ENCODE peak calls at places on chromosomes 6 and 20, in five cellular contexts. X, R, N, U and K are unnamed samples.

GRCh38 chr6:70176853-70177550 is 125.9 kb downstream of the COL9A1 start:
- DNase-seq in R (no peak), X (no peak), U (no peak), N (no peak), K (no peak)

GRCh38 chr6:110529355-110529754 is 52.9 kb upstream of the SLC22A16 start:
- DNase-seq in R (no peak), U (no peak), X (no peak), N (peak), K (no peak)

GRCh38 chr6:72466971-72467566 is 154.8 kb upstream of the KCNQ5 start:
- DNase-seq in R (no peak), N (no peak), X (no peak), U (no peak), K (no peak)

GRCh38 chr20:58694241-58695083 is 1.9 kb downstream of the NPEPL1 start:
- DNase-seq in R (no peak), U (no peak), X (no peak), N (no peak), K (peak)

GRCh38 chr6:50962213-50962759 is 143.6 kb downstream of the TFAP2B start:
- DNase-seq in U (no peak), N (no peak), X (no peak), R (no peak), K (no peak)

GRCh38 chr6:108589244-108589730 is 28.6 kb downstream of the FOXO3 start:
- DNase-seq in X (peak), N (peak), U (peak), R (peak), K (peak)

GRCh38 chr6:164453835-164454234 is 855.6 kb downstream of the C6orf118 start:
- DNase-seq in U (no peak), X (no peak), N (no peak), R (no peak), K (no peak)

GRCh38 chr6:112269165-112269564 is 14.8 kb upstream of the LAMA4 start:
- DNase-seq in R (no peak), U (no peak), N (no peak), X (no peak), K (no peak)

GRCh38 chr6:76886900-76887299 is 576.4 kb downstream of the HTR1B start:
- DNase-seq in N (no peak), R (no peak), X (no peak), U (no peak), K (no peak)

GRCh38 chr6:4731996-4732395 is 44.2 kb upstream of the CDYL start:
- DNase-seq in U (no peak), X (no peak), N (no peak), R (no peak), K (no peak)

GRCh38 chr6:160013987-160014868 is 45.3 kb downstream of the IGF2R start:
- DNase-seq in R (no peak), N (peak), X (no peak), U (no peak), K (no peak)

GRCh38 chr6:27280540-27281000 is 31.5 kb downstream of the POM121L2 start:
- DNase-seq in R (no peak), U (no peak), N (peak), X (no peak), K (no peak)

GRCh38 chr6:22880686-22881433 is 311.5 kb downstream of the HDGFL1 start:
- DNase-seq in X (peak), U (no peak), N (peak), R (no peak), K (no peak)

DNA sequence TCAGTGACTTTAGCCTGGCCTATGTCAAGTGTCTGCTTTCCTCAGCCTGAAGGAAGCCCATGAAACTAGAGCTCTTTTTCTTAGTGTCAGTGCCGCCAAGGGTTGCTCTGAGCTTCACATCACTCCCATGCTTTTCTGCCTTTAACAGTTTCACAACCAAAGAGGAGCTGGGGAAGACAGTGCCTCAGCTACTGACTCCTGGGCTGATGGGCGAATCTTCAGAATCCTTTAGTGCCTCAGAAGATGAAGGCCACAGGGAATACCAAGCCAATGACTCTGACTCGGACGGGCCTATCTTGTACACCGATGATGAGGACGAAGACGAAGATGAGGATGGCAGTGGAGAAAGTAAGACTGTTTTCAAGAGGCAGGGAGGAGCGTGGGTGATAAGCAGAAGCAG is 71.0 kb upstream of the LTV1 start:
- DNase-seq in U (no peak), N (no peak), X (no peak), R (no peak), K (no peak)
- H2BK12ac ChIP-seq in U (no peak), N (no peak), X (no peak), R (no peak), K (no peak)

GRCh38 chr20:38214256-38214870 is 46.2 kb downstream of the KIAA1755 start:
- DNase-seq in U (no peak), R (no peak), X (no peak), N (no peak), K (no peak)
- H2BK120ac ChIP-seq in U (no peak), R (no peak), X (no peak), N (no peak), K (no peak)

GRCh38 chr6:121764493-121764892 is 329.0 kb downstream of the GJA1 start:
- DNase-seq in N (no peak), R (no peak), U (no peak), X (no peak), K (no peak)
- H2BK12ac ChIP-seq in N (no peak), R (no peak), U (no peak), X (no peak), K (no peak)

DNA sequence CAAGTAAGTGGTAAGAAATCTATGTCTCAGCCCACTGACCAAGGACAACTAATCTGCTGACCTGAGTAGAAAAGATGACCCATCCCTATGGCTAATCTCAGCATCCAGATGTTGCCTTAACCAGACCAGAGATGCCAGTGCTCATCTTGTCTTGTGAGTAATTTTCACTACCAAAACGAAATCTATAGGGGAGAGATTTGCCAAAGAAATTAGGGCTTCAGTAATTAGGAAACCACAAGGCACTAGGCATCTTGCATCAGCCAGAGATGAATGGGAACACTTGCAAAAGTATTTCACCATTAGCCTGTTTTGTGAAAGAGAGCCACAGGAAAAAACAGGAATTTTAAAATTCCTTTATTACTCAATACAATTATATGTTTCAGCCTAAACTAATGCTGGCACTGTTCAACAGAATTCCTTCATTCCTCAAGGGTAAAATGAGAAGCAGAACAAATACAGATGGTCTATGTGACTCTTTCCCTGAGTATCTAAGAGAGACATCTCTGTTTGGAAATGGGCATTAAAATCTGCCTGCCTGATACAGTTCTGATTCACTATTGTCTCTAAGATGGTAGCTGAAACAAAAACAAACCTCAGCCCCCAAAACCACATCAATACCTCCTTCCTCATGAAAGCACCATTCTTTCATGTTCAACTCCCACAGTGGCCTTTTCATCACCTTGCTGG is 87.8 kb downstream of the GMDS start:
- DNase-seq in N (peak), U (no peak), R (no peak), X (peak), K (no peak)
- H2BK120ac ChIP-seq in N (no peak), U (no peak), R (no peak), X (no peak), K (no peak)

DNA sequence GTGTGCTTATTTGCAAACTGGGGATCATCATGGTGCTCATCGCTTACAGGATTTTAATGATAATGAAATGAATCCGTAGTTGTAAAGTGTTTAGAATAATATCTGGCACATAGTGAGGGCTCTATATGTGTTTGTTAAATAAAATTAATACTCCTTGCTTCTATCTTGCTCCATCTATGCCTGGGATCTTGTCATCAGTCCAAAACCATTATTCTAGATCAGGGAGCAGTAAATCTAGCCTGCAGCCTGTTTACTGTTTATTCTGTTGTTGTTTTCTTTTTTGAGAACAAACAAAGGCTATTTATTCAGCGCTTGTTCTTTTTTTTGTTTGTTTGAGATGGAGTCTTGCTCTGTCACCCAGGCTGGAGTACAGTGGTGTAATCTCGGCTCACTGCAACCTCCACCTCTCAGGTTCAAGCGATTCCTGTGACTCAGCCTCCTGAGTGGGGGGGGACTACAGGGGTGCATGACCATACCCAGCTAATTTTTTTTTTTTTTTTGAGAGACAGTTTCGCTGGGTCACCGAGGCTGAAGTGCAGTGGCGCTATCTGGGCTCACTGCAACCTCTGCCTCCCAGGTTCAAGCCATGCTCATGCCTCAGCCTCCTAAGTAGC is 8.1 kb downstream of the ACOT8 start:
- DNase-seq in U (no peak), X (no peak), R (no peak), N (no peak), K (no peak)
- H2BK12ac ChIP-seq in U (no peak), X (no peak), R (no peak), N (no peak), K (no peak)

GRCh38 chr20:44678247-44678646 is 26.7 kb upstream of the ADA start:
- DNase-seq in R (no peak), N (no peak), U (no peak), X (peak), K (no peak)
- H2BK120ac ChIP-seq in R (peak), N (no peak), U (peak), X (peak), K (no peak)

GRCh38 chr20:1165941-1166340 is 18.8 kb downstream of the TMEM74B start:
- DNase-seq in N (no peak), U (no peak), R (no peak), X (no peak), K (no peak)
- H2BK12ac ChIP-seq in N (no peak), U (no peak), R (no peak), X (no peak), K (no peak)

GRCh38 chr6:152093711-152094110 is 286.2 kb downstream of the ESR1 start:
- DNase-seq in R (no peak), U (no peak), N (no peak), X (no peak), K (no peak)
- H2BK120ac ChIP-seq in R (no peak), U (no peak), N (no peak), X (no peak), K (no peak)

GRCh38 chr20:297925-298754 is 770 bp downstream of the ZCCHC3 start:
- DNase-seq in N (peak), R (no peak), X (peak), U (no peak), K (no peak)

GRCh38 chr20:297098-297924 is at the start of gene ZCCHC3:
- DNase-seq in N (peak), R (peak), X (peak), U (peak), K (peak)

GRCh38 chr20:298755-299391 is 1.5 kb downstream of the ZCCHC3 start:
- DNase-seq in N (peak), U (no peak), R (no peak), X (no peak), K (no peak)

GRCh38 chr20:295804-296203 is 1.6 kb upstream of the ZCCHC3 start:
- DNase-seq in R (no peak), N (no peak), U (no peak), X (no peak), K (no peak)

DNA sequence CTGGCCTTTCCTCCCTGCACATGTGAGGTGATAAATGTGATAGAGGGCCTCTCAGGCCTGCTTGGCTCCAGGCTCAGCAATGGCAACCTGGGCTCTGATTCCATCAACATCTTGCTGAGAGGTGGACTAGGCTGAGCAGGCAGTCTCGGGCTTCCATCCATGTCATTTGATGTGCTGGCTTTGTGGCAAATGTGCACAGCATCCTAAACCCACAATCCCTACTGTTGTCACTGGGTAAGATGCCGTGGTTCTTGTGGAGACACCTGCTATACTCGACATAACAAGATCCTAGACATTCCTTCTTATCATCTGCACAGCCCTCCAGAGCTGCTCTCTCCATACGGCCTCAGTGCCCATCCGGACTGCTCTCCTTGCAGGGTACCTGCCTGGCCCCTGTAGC is 2.8 kb upstream of the ZCCHC3 start:
- DNase-seq in R (no peak), U (no peak), X (no peak), N (no peak), K (no peak)
- H2BK12ac ChIP-seq in R (no peak), U (no peak), X (no peak), N (peak), K (no peak)